ENCODE peak calls at places on chromosome 11, in eight cellular contexts. J is adipocyte; G is astrocyte of the spinal cord; Q is Caco-2; Z is GM12878; B is body of pancreas; H is colonic mucosa; N is CD8-positive, alpha-beta T cell. C is an unnamed sample.

GRCh38 chr11:8016396-8016949 is 29.3 kb downstream of the EIF3F start:
- DNase-seq in Z (no peak), Q (no peak), G (no peak), B (no peak), J (no peak), H (peak), N (peak), C (no peak)

GRCh38 chr11:124204008-124204407 is 20.9 kb downstream of the OR10D3 start:
- DNase-seq in Q (no peak), J (no peak), G (no peak), H (no peak), N (no peak), B (no peak), Z (no peak), C (no peak)

GRCh38 chr11:112780351-112781043 is 180.7 kb upstream of the NCAM1 start:
- DNase-seq in H (no peak), Q (no peak), N (no peak), G (peak), Z (no peak), B (no peak), J (no peak), C (no peak)

GRCh38 chr11:43071338-43071737 is 240.5 kb upstream of the API5 start:
- DNase-seq in H (peak), N (no peak), Q (peak), B (no peak), G (no peak), J (no peak), Z (no peak), C (no peak)

GRCh38 chr11:12827929-12828812 is 153.9 kb downstream of the TEAD1 start:
- DNase-seq in G (peak), B (peak), Q (peak), H (peak), N (no peak), Z (no peak), J (peak), C (peak)

GRCh38 chr11:86068138-86068861 is 584 bp downstream of the PICALM start:
- DNase-seq in Z (no peak), N (peak), G (no peak), J (peak), B (peak), Q (peak), H (peak), C (no peak)

GRCh38 chr11:34190192-34191139 is 85.0 kb downstream of the NAT10 start:
- DNase-seq in N (no peak), B (no peak), J (no peak), G (no peak), Z (no peak), Q (no peak), H (no peak), C (no peak)

GRCh38 chr11:111225871-111226270 is 19.7 kb upstream of the POU2AF2 start:
- DNase-seq in H (no peak), N (no peak), Q (no peak), J (no peak), B (no peak), G (no peak), Z (no peak), C (no peak)

GRCh38 chr11:48148749-48149148 is 67.9 kb upstream of the OR4B1 start:
- DNase-seq in Q (no peak), Z (no peak), H (no peak), B (no peak), J (peak), G (peak), N (no peak), C (no peak)

GRCh38 chr11:120066738-120067303 is 71.1 kb downstream of the TRIM29 start:
- DNase-seq in G (no peak), J (no peak), Q (no peak), B (no peak), Z (no peak), N (no peak), H (no peak), C (no peak)

GRCh38 chr11:128874406-128874805 is 7.3 kb upstream of the KCNJ1 start:
- DNase-seq in Z (no peak), N (no peak), Q (peak), G (peak), J (no peak), H (no peak), B (no peak), C (no peak)

GRCh38 chr11:57410287-57410686 is 16.6 kb downstream of the SLC43A3 start:
- DNase-seq in G (peak), H (no peak), B (no peak), Q (no peak), N (no peak), Z (no peak), J (peak), C (peak)

GRCh38 chr11:16606784-16607674 is 131.4 kb upstream of the C11orf58 start:
- DNase-seq in B (peak), H (no peak), Q (peak), G (peak), N (no peak), Z (no peak), J (peak), C (no peak)

GRCh38 chr11:73040046-73040445 is 102.1 kb downstream of the FCHSD2 start:
- DNase-seq in H (no peak), J (no peak), Z (no peak), B (no peak), N (no peak), G (no peak), Q (no peak), C (no peak)

GRCh38 chr11:57781529-57781943 is 19.9 kb downstream of the CTNND1 start:
- DNase-seq in N (no peak), Z (no peak), J (no peak), Q (peak), G (no peak), B (peak), H (peak), C (no peak)

GRCh38 chr11:130217133-130217631 is 57.6 kb downstream of the ST14 start:
- DNase-seq in Z (no peak), Q (no peak), N (no peak), H (no peak), G (no peak), B (no peak), J (no peak), C (no peak)

GRCh38 chr11:122769126-122769780 is 69.0 kb upstream of the CRTAM start:
- DNase-seq in G (peak), B (no peak), Z (no peak), Q (no peak), J (no peak), H (no peak), N (no peak), C (no peak)

GRCh38 chr11:76616676-76617552 is 53.6 kb downstream of the LRRC32 start:
- DNase-seq in Z (no peak), H (no peak), B (no peak), G (no peak), J (no peak), N (no peak), Q (no peak), C (no peak)

GRCh38 chr11:104668797-104669463 is 229.3 kb downstream of the CASP12 start:
- DNase-seq in Q (no peak), H (no peak), B (no peak), Z (no peak), N (no peak), G (peak), J (peak), C (peak)

GRCh38 chr11:75836422-75836821 is 21.4 kb downstream of the UVRAG start:
- DNase-seq in B (no peak), H (no peak), J (no peak), Q (no peak), N (no peak), G (no peak), Z (no peak), C (no peak)

GRCh38 chr11:65500262-65501004 is 1.6 kb downstream of the MALAT1 start:
- DNase-seq in B (peak), H (peak), Q (no peak), J (peak), G (peak), Z (no peak), N (peak), C (no peak)

GRCh38 chr11:94934836-94935235 is 38.5 kb downstream of the CWC15 start:
- DNase-seq in B (no peak), G (no peak), Z (no peak), H (no peak), J (no peak), Q (no peak), N (no peak), C (no peak)

GRCh38 chr11:8271106-8271886 is 7.6 kb upstream of the LMO1 start:
- DNase-seq in B (no peak), G (no peak), Q (peak), J (no peak), Z (no peak), N (no peak), H (no peak), C (no peak)

GRCh38 chr11:91396243-91397133 is 828.1 kb upstream of the FAT3 start:
- DNase-seq in H (no peak), G (peak), N (no peak), Z (no peak), Q (no peak), B (no peak), J (no peak), C (no peak)

GRCh38 chr11:132977746-132978145 is 554.6 kb downstream of the OPCML start:
- DNase-seq in J (no peak), Z (no peak), H (no peak), B (no peak), N (no peak), G (no peak), Q (no peak), C (no peak)

GRCh38 chr11:65298131-65298535 is 16.5 kb upstream of the CDC42EP2 start:
- DNase-seq in Z (no peak), J (peak), N (no peak), Q (no peak), H (peak), B (peak), G (peak), C (no peak)

GRCh38 chr11:113577356-113578163 is 102.4 kb upstream of the DRD2 start:
- DNase-seq in B (peak), G (no peak), J (no peak), Z (no peak), N (no peak), Q (peak), H (no peak), C (no peak)

GRCh38 chr11:60912223-60912850 is 1.6 kb upstream of the TMEM109 start:
- DNase-seq in G (peak), J (no peak), Z (no peak), H (no peak), N (peak), Q (peak), B (no peak), C (no peak)

GRCh38 chr11:87292598-87292997 is 254.9 kb downstream of the TMEM135 start:
- DNase-seq in Q (no peak), B (no peak), G (no peak), J (no peak), N (no peak), H (no peak), Z (no peak), C (no peak)

GRCh38 chr11:68373189-68373809 is 60.9 kb downstream of the LRP5 start:
- DNase-seq in N (no peak), B (no peak), G (peak), Z (no peak), H (no peak), Q (no peak), J (peak), C (peak)

GRCh38 chr11:62721994-62722393 is 5.3 kb downstream of the HNRNPUL2 start:
- DNase-seq in Q (peak), J (no peak), G (peak), H (no peak), B (no peak), Z (no peak), N (no peak), C (no peak)

GRCh38 chr11:48080301-48080861 is 100.0 kb downstream of the PTPRJ start:
- DNase-seq in Q (no peak), N (no peak), Z (no peak), G (no peak), H (no peak), B (no peak), J (no peak), C (no peak)

GRCh38 chr11:128686745-128687177 is 7.1 kb upstream of the FLI1 start:
- DNase-seq in G (peak), N (peak), J (peak), B (peak), H (no peak), Q (no peak), Z (no peak), C (no peak)

GRCh38 chr11:44950625-44951472 is at the start of gene TP53I11:
- DNase-seq in H (peak), N (peak), B (peak), Z (no peak), J (peak), Q (no peak), G (no peak), C (no peak)

GRCh38 chr11:96188625-96189006 is 154.4 kb downstream of the MAML2 start:
- DNase-seq in J (peak), N (no peak), B (no peak), H (no peak), G (peak), Q (no peak), Z (peak), C (no peak)

GRCh38 chr11:68946416-68947090 is 34.2 kb downstream of the MRGPRD start:
- DNase-seq in B (peak), Z (no peak), N (no peak), H (no peak), J (peak), Q (no peak), G (peak), C (peak)

GRCh38 chr11:110896358-110896757 is 184.1 kb upstream of the ARHGAP20 start:
- DNase-seq in G (peak), H (no peak), J (peak), N (no peak), Z (no peak), B (no peak), Q (no peak), C (peak)

GRCh38 chr11:104531075-104531474 is 367.1 kb upstream of the PDGFD start:
- DNase-seq in B (no peak), Z (no peak), G (no peak), J (no peak), Q (no peak), N (no peak), H (no peak), C (no peak)

GRCh38 chr11:119779195-119780071 is 50.4 kb upstream of the NECTIN1 start:
- DNase-seq in H (no peak), N (no peak), B (no peak), Q (no peak), Z (no peak), J (no peak), G (no peak), C (no peak)

GRCh38 chr11:120908521-120909181 is 115.3 kb upstream of the TBCEL start:
- DNase-seq in J (peak), Z (no peak), B (no peak), N (peak), H (no peak), G (no peak), Q (no peak), C (no peak)

DNA sequence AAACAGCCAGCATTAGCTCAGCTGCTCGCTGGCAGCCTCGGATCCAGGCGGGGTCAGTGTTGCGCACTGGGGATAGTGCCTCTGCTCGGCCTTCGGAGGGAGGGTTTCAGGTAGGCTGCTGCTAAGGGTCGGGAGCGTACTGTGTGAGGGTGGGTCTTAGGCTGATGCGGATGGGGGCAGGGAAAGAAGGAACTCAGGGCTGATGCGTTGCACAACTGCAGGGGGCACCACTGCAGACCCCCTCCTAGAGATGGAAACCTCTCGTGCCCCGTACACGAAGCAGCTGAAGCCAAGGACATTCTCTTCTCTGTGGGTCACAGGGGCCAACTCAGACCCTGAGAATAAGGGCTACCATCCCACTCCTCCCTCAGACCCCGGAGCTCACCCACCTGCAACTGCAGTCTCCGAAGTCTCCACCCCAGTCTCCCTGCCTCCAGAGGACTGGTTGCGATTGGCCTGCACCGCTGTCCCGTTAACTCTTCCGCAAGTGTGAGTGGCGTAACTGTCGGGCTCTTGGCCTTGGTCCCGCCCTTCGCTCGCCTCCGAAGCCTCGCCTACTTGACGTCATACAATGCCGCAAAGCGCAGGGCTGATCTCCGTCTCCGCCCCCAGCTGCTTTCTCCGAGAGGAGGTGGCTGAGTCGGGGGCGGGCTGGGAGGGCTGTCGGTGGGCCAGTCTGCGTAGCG is at the start of gene KBTBD3:
- DNase-seq in N (peak), Q (peak), G (peak), J (peak), Z (peak), H (peak), B (peak), C (peak)
- H3K4me3 ChIP-seq in N (peak), Q (peak), G (peak), J (peak), Z (peak), H (peak), B (peak), C (peak)

DNA sequence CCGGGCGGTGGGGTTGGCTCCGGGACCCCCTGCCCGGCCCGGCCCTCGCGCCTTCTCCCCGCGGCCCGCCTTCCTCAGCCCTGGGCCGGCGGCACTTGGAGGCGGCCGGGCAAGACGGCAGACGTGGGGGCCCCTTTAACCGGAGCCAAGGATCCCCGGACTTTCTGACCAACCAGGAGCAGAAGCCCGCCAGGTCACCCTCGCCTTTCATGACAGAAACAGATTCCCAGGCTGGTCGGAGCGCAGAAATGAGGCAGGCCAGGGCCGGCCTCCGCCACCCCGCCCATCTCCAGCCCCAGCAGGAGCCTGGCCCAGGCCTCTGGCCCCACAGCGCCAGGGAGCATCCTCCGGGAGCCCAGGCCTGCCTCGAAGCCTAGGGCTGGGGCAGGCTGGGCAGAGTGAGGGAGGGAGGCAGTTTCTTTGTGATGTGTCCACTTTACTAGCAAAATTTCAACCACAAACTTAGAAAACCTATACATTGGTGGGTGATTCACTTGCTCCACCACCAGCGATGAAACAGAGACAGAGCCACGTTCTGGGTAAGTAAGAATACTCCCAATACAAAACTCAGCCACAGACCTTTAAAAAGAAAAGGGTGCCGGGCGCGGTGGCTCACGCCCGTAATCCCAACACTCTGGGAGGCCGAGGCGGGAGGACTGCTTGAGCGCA is 22.5 kb downstream of the CDKN1C start:
- DNase-seq in Q (no peak), G (peak), H (no peak), B (no peak), J (no peak), Z (no peak), N (no peak), C (no peak)
- H3K4me3 ChIP-seq in Q (no peak), G (no peak), H (no peak), B (no peak), J (no peak), Z (no peak), N (no peak), C (no peak)

DNA sequence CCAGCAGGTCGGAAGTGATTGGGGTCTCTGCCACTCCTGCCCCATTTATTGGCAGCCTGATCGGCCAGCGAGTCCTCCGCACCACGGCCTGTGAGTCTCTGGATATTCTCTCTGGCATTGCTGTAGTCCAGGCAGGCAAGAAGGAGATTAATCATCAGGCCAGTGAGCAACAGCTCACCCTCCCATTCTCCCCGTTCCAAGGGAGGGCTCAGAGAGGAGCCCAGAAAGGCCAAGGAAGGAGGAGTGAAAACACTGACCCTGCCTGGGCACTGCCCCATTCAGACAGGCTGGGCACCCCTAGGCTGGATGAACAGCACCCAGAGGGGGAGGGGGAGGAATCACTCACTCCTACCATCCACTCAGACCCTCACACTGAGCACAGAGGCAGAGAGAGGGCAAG is 3.1 kb downstream of the SAA2 start:
- DNase-seq in Z (no peak), H (no peak), Q (no peak), G (no peak), N (no peak), J (no peak), B (no peak), C (no peak)
- H3K4me3 ChIP-seq in Z (no peak), H (no peak), Q (no peak), G (no peak), N (no peak), J (no peak), B (no peak), C (no peak)

GRCh38 chr11:1838077-1838425 is 730 bp upstream of the TNNI2 start:
- DNase-seq in J (no peak), B (peak), G (no peak), N (no peak), Z (no peak), Q (no peak), H (no peak), C (no peak)

GRCh38 chr11:1834791-1835670 is at the start of gene SYT8:
- DNase-seq in H (no peak), J (no peak), Z (no peak), N (no peak), G (no peak), B (peak), Q (no peak), C (no peak)

GRCh38 chr11:1837171-1838076 is 1.4 kb upstream of the TNNI2 start:
- DNase-seq in Q (peak), G (peak), H (peak), J (peak), B (peak), Z (no peak), N (peak), C (no peak)

GRCh38 chr11:1835671-1836010 is 851 bp downstream of the SYT8 start:
- DNase-seq in H (no peak), N (no peak), G (no peak), Q (no peak), B (peak), Z (no peak), J (no peak), C (no peak)

GRCh38 chr11:1836011-1836945 is 1.5 kb downstream of the SYT8 start:
- DNase-seq in G (no peak), B (peak), N (no peak), Q (no peak), H (no peak), J (no peak), Z (no peak), C (no peak)
- H3K4me3 ChIP-seq in G (no peak), B (no peak), N (no peak), Q (no peak), H (no peak), J (no peak), Z (no peak), C (no peak)

GRCh38 chr11:116697639-116698038 is 75.1 kb downstream of the BUD13 start:
- DNase-seq in N (peak), Q (peak), H (peak), B (no peak), Z (no peak), G (no peak), J (no peak), C (no peak)
- H3K4me3 ChIP-seq in N (no peak), Q (no peak), H (no peak), B (no peak), Z (no peak), G (no peak), J (no peak), C (no peak)

GRCh38 chr11:115193931-115194797 is 310.1 kb downstream of the CADM1 start:
- DNase-seq in H (no peak), Q (no peak), J (no peak), G (no peak), N (no peak), B (no peak), Z (peak), C (no peak)
- H3K4me3 ChIP-seq in H (no peak), Q (no peak), J (no peak), G (no peak), N (peak), B (no peak), Z (peak), C (no peak)

C was measured in AG09309.